ENCODE peak calls at places on chromosomes 6 and 20, in four cellular contexts. O is Peyer's patch, R is fibroblast of lung, U is H9. P is an unnamed sample.

GRCh38 chr6:107670792-107671199 is 153.3 kb downstream of the SCML4 start:
- DNase-seq in R (peak; percentile 44), U (no peak), O (peak; percentile 83), P (no peak)

GRCh38 chr20:25600632-25601031 is 15.3 kb upstream of the NINL start:
- DNase-seq in O (no peak), R (peak; percentile 49), U (no peak), P (no peak)

GRCh38 chr6:49563006-49563886 is 12.8 kb downstream of the C6orf141 start:
- DNase-seq in U (no peak), R (no peak), O (no peak), P (no peak)

GRCh38 chr6:147986891-147987290 is 355.7 kb upstream of the SASH1 start:
- DNase-seq in U (no peak), O (no peak), R (no peak), P (no peak)

GRCh38 chr6:158539363-158539762 is 20.5 kb upstream of the TMEM181 start:
- DNase-seq in O (no peak), U (peak; percentile 8), R (no peak), P (no peak)

GRCh38 chr6:158251565-158251964 is 60.7 kb upstream of the TULP4 start:
- DNase-seq in R (no peak), O (no peak), U (no peak), P (no peak)

GRCh38 chr6:149897015-149897697 is 757 bp downstream of the RAET1E start:
- DNase-seq in O (peak; percentile 81), R (peak; percentile 89), U (no peak), P (peak; percentile 88)

GRCh38 chr6:168232989-168233874 is 86.3 kb downstream of the DACT2 start:
- DNase-seq in O (no peak), R (no peak), U (no peak), P (no peak)

GRCh38 chr20:55216525-55217242 is 741.3 kb downstream of the DOK5 start:
- DNase-seq in O (no peak), R (peak; percentile 50), U (no peak), P (no peak)

GRCh38 chr6:71602385-71602949 is 283.9 kb upstream of the RIMS1 start:
- DNase-seq in R (peak; percentile 95), U (no peak), O (no peak), P (no peak)

GRCh38 chr6:144284753-144285547 is at the start of gene UTRN:
- DNase-seq in U (peak; percentile 88), O (peak; percentile 77), R (peak; percentile 87), P (peak; percentile 67)

DNA sequence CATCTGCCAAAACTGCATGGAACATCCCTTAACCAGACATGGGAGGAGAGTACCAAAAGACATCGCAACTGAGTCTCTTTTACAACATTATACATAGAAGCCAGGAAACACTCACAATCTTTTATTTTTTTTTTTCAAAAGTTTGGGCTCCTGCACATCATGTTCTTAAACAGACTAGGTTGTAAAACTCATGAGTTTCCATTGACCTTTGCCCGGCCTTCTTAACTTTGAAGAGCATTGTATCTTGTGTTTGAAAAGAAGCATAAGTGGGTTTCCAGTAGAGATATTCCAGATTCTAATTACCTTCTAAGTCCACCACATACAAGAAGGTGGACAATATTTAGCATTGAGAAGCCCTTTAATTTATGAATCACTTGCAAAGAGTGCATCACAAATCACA is 87.8 kb upstream of the HMGCLL1 start:
- DNase-seq in R (no peak), O (no peak), U (no peak), P (no peak)
- TF ChIP-seq CTCF in R (no peak), O (no peak), U (no peak), P (no peak)

GRCh38 chr6:161218222-161218621 is 55.6 kb downstream of the AGPAT4 start:
- DNase-seq in O (no peak), U (no peak), R (no peak), P (no peak)
- TF ChIP-seq CTCF in O (no peak), U (peak; percentile 40), R (peak; percentile 8), P (no peak)

GRCh38 chr20:5933802-5934436 is 16.4 kb downstream of the TRMT6 start:
- DNase-seq in R (no peak), O (no peak), U (no peak), P (no peak)
- TF ChIP-seq CTCF in R (peak; percentile 10), O (peak; percentile 13), U (peak; percentile 46), P (no peak)

DNA sequence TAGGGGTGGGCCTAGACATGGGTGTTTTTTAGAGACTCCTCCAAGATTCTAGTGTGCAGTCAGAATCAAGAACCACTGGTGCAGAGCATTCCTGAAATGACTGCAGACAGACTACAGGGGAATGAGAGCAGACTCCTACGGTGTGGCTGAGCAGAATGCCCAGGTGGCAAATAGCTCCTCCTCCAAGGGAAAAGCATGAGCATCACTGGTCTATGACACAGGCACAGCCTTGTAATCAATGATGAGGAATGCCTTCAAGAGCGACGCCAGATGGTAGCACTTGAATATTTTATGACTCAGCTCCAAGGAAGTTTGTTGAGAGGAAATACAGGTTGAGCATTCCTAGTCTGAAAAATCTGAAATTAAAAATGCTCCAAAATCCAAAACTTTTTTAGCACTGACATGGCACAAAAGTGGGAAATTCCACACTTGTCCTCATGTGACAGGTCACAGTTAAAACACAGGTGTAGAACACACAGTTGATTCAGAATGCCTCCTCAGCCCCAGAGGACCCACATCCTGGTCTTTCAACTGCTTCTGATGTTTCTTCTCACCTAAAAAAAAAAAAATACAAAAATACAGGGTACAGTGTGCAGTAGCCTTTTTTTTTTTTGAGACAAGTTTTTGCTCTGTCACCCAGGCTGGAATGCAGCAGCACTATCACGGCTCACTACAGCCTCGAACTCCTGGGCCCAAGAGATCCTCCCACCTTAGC is 10.5 kb upstream of the FAM8A1 start:
- DNase-seq in O (peak; percentile 65), R (peak; percentile 97), U (peak; percentile 58), P (peak; percentile 43)
- TF ChIP-seq CTCF in O (no peak), R (no peak), U (no peak), P (peak; percentile 14)

GRCh38 chr6:30447237-30447636 is 42.1 kb upstream of the HLA-E start:
- DNase-seq in U (peak; percentile 83), R (no peak), O (no peak), P (no peak)
- TF ChIP-seq CTCF in U (peak; percentile 71), R (peak; percentile 27), O (no peak), P (peak; percentile 13)

P was measured in AG09319.